ENCODE peak calls at places on chromosomes 16 and 17, in four cellular contexts. One of them, this sample, is unnamed.

GRCh38 chr16:50581830-50582229 is 33.6 kb downstream of the NKD1 start:
- DNase-seq in transverse colon: no peak
- DNase-seq in CD8-positive, alpha-beta T cell: no peak
- DNase-seq in brain microvascular endothelial cell: no peak
- DNase-seq in this sample: peak

GRCh38 chr17:16933317-16934132 is 38.4 kb downstream of the TNFRSF13B start:
- DNase-seq in transverse colon: no peak
- DNase-seq in CD8-positive, alpha-beta T cell: no peak
- DNase-seq in brain microvascular endothelial cell: no peak
- DNase-seq in this sample: peak

GRCh38 chr17:2084766-2085647 is 30.1 kb downstream of the HIC1 start:
- DNase-seq in transverse colon: peak
- DNase-seq in CD8-positive, alpha-beta T cell: no peak
- DNase-seq in brain microvascular endothelial cell: peak
- DNase-seq in this sample: peak

GRCh38 chr17:48240562-48241130 is 133.1 kb downstream of the SNX11 start:
- DNase-seq in transverse colon: no peak
- DNase-seq in CD8-positive, alpha-beta T cell: no peak
- DNase-seq in brain microvascular endothelial cell: peak
- DNase-seq in this sample: no peak

GRCh38 chr17:33233855-33234228 is 59.3 kb downstream of the ASIC2 start:
- DNase-seq in transverse colon: peak
- DNase-seq in CD8-positive, alpha-beta T cell: no peak
- DNase-seq in brain microvascular endothelial cell: no peak
- DNase-seq in this sample: no peak

GRCh38 chr17:6668727-6669425 is 17.3 kb downstream of the C17orf100 start:
- DNase-seq in transverse colon: no peak
- DNase-seq in CD8-positive, alpha-beta T cell: no peak
- DNase-seq in brain microvascular endothelial cell: no peak
- DNase-seq in this sample: no peak

GRCh38 chr17:4665027-4665426 is 23.5 kb upstream of the ALOX15 start:
- DNase-seq in transverse colon: peak
- DNase-seq in CD8-positive, alpha-beta T cell: no peak
- DNase-seq in brain microvascular endothelial cell: no peak
- DNase-seq in this sample: no peak

GRCh38 chr17:231966-232807 is 50.7 kb upstream of the DOC2B start:
- DNase-seq in transverse colon: peak
- DNase-seq in CD8-positive, alpha-beta T cell: no peak
- DNase-seq in brain microvascular endothelial cell: no peak
- DNase-seq in this sample: no peak

GRCh38 chr16:78695371-78695770 is 595.9 kb downstream of the WWOX start:
- DNase-seq in transverse colon: no peak
- DNase-seq in CD8-positive, alpha-beta T cell: no peak
- DNase-seq in brain microvascular endothelial cell: no peak
- DNase-seq in this sample: no peak

GRCh38 chr16:71383054-71383773 is 24.7 kb downstream of the CALB2 start:
- DNase-seq in transverse colon: no peak
- DNase-seq in CD8-positive, alpha-beta T cell: no peak
- DNase-seq in brain microvascular endothelial cell: peak
- DNase-seq in this sample: no peak

GRCh38 chr16:87317766-87318121 is 552 bp upstream of the C16orf95 start:
- DNase-seq in transverse colon: peak
- DNase-seq in CD8-positive, alpha-beta T cell: no peak
- DNase-seq in brain microvascular endothelial cell: peak
- DNase-seq in this sample: peak

GRCh38 chr16:87319011-87319410 is 1.8 kb upstream of the C16orf95 start:
- DNase-seq in transverse colon: no peak
- DNase-seq in CD8-positive, alpha-beta T cell: no peak
- DNase-seq in brain microvascular endothelial cell: no peak
- DNase-seq in this sample: peak

GRCh38 chr16:87316450-87316922 is 706 bp downstream of the C16orf95 start:
- DNase-seq in transverse colon: no peak
- DNase-seq in CD8-positive, alpha-beta T cell: no peak
- DNase-seq in brain microvascular endothelial cell: no peak
- DNase-seq in this sample: no peak

GRCh38 chr16:87318158-87318644 is 1.0 kb upstream of the C16orf95 start:
- DNase-seq in transverse colon: no peak
- DNase-seq in CD8-positive, alpha-beta T cell: no peak
- DNase-seq in brain microvascular endothelial cell: no peak
- DNase-seq in this sample: peak

GRCh38 chr16:87316923-87317765 is at the start of gene C16orf95:
- DNase-seq in transverse colon: peak
- DNase-seq in CD8-positive, alpha-beta T cell: peak
- DNase-seq in brain microvascular endothelial cell: peak
- DNase-seq in this sample: peak
- TF ChIP-seq CTCF in transverse colon: peak
- TF ChIP-seq CTCF in CD8-positive, alpha-beta T cell: peak
- TF ChIP-seq CTCF in brain microvascular endothelial cell: peak
- TF ChIP-seq CTCF in this sample: peak

DNA sequence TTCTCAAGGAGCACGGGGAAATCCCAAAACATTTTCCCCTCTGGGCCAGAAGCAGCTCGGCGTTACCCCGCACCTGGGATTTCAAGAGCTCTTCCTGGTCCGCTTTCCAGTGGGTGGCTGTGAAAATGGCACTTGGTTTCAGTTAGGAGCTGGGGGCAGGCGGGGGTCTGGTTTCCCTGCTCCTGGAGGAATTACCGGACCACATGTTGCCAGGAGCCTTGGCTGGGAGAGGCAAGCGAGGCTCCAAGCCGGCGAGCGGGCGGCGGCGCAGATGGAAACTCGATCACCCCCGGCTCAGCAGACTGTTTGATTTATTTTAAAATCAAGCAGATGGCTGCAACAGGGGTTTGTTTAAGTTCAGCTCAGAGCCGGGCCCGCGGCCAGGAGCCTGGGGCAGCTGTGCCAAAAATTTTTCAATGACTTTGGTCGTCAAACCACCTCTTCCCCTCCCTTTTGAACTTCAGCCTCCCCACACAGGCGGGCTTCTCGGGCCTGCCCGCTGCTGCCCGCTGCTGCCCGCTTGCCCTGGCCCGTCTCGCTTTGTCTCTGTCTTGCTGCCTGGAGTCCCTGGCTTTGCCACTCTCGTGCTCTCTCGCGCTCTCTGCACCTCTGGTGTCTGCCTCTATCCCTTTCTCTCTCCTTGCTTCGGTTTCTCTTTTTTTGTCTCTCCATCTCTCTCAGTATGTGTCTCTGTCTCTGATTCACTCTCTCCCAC is 108.0 kb upstream of the CIBAR2 start:
- DNase-seq in transverse colon: peak
- DNase-seq in CD8-positive, alpha-beta T cell: no peak
- DNase-seq in brain microvascular endothelial cell: peak
- DNase-seq in this sample: peak
- H3K27ac ChIP-seq in transverse colon: peak
- H3K27ac ChIP-seq in CD8-positive, alpha-beta T cell: no peak
- H3K27ac ChIP-seq in brain microvascular endothelial cell: peak
- H3K27ac ChIP-seq in this sample: peak

GRCh38 chr16:56041556-56042140 is 149.6 kb upstream of the GNAO1 start:
- DNase-seq in transverse colon: peak
- DNase-seq in CD8-positive, alpha-beta T cell: peak
- DNase-seq in brain microvascular endothelial cell: no peak
- DNase-seq in this sample: no peak
- TF ChIP-seq CTCF in transverse colon: peak
- TF ChIP-seq CTCF in CD8-positive, alpha-beta T cell: no peak
- TF ChIP-seq CTCF in brain microvascular endothelial cell: no peak
- TF ChIP-seq CTCF in this sample: no peak

GRCh38 chr16:85555549-85556455 is 57.3 kb upstream of the GSE1 start:
- DNase-seq in transverse colon: peak
- DNase-seq in CD8-positive, alpha-beta T cell: peak
- DNase-seq in brain microvascular endothelial cell: peak
- DNase-seq in this sample: peak

GRCh38 chr16:85557083-85557975 is 55.8 kb upstream of the GSE1 start:
- DNase-seq in transverse colon: peak
- DNase-seq in CD8-positive, alpha-beta T cell: peak
- DNase-seq in brain microvascular endothelial cell: no peak
- DNase-seq in this sample: peak

GRCh38 chr16:85560932-85561247 is 52.2 kb upstream of the GSE1 start:
- DNase-seq in transverse colon: no peak
- DNase-seq in CD8-positive, alpha-beta T cell: no peak
- DNase-seq in brain microvascular endothelial cell: no peak
- DNase-seq in this sample: no peak

GRCh38 chr16:85556456-85557082 is 56.6 kb upstream of the GSE1 start:
- DNase-seq in transverse colon: peak
- DNase-seq in CD8-positive, alpha-beta T cell: peak
- DNase-seq in brain microvascular endothelial cell: no peak
- DNase-seq in this sample: peak

GRCh38 chr16:85557976-85558589 is 55.0 kb upstream of the GSE1 start:
- DNase-seq in transverse colon: peak
- DNase-seq in CD8-positive, alpha-beta T cell: peak
- DNase-seq in brain microvascular endothelial cell: no peak
- DNase-seq in this sample: peak
- H3K27ac ChIP-seq in transverse colon: peak
- H3K27ac ChIP-seq in CD8-positive, alpha-beta T cell: peak
- H3K27ac ChIP-seq in brain microvascular endothelial cell: no peak
- H3K27ac ChIP-seq in this sample: peak